ENCODE peak calls at places on chromosome 9, in seven cellular contexts. One of them, this sample, is unnamed.

GRCh38 chr9:100317706-100318105 is 35.0 kb downstream of the TEX10 start:
- DNase-seq in OCI-LY7: no peak
- DNase-seq in nephron progenitor cell: no peak
- DNase-seq in anterior cingulate cortex: no peak
- DNase-seq in adipocyte: peak
- DNase-seq in left ventricle myocardium inferior: no peak
- DNase-seq in brain pericyte: no peak
- DNase-seq in this sample: no peak

GRCh38 chr9:124079176-124079925 is 67.8 kb downstream of the LHX2 start:
- DNase-seq in OCI-LY7: no peak
- DNase-seq in anterior cingulate cortex: peak
- DNase-seq in adipocyte: peak
- DNase-seq in left ventricle myocardium inferior: no peak
- DNase-seq in brain pericyte: no peak
- DNase-seq in nephron progenitor cell: no peak
- DNase-seq in this sample: peak

GRCh38 chr9:98094316-98094715 is 24.7 kb downstream of the TRIM14 start:
- DNase-seq in adipocyte: no peak
- DNase-seq in OCI-LY7: no peak
- DNase-seq in nephron progenitor cell: no peak
- DNase-seq in left ventricle myocardium inferior: no peak
- DNase-seq in brain pericyte: no peak
- DNase-seq in anterior cingulate cortex: no peak
- DNase-seq in this sample: no peak

GRCh38 chr9:34993502-34994428 is 4.2 kb downstream of the DNAJB5 start:
- DNase-seq in OCI-LY7: no peak
- DNase-seq in adipocyte: peak
- DNase-seq in nephron progenitor cell: no peak
- DNase-seq in left ventricle myocardium inferior: peak
- DNase-seq in brain pericyte: no peak
- DNase-seq in anterior cingulate cortex: no peak
- DNase-seq in this sample: no peak

GRCh38 chr9:108272350-108272899 is 583.4 kb downstream of the ACTL7B start:
- DNase-seq in anterior cingulate cortex: peak
- DNase-seq in adipocyte: peak
- DNase-seq in brain pericyte: no peak
- DNase-seq in OCI-LY7: peak
- DNase-seq in left ventricle myocardium inferior: peak
- DNase-seq in nephron progenitor cell: peak
- DNase-seq in this sample: peak

GRCh38 chr9:137150485-137151060 is 11.6 kb downstream of the GRIN1 start:
- DNase-seq in brain pericyte: no peak
- DNase-seq in anterior cingulate cortex: no peak
- DNase-seq in nephron progenitor cell: no peak
- DNase-seq in OCI-LY7: peak
- DNase-seq in left ventricle myocardium inferior: no peak
- DNase-seq in adipocyte: no peak
- DNase-seq in this sample: peak

GRCh38 chr9:121754655-121755436 is 103.4 kb downstream of the DAB2IP start:
- DNase-seq in nephron progenitor cell: no peak
- DNase-seq in OCI-LY7: no peak
- DNase-seq in adipocyte: no peak
- DNase-seq in left ventricle myocardium inferior: no peak
- DNase-seq in anterior cingulate cortex: no peak
- DNase-seq in brain pericyte: no peak
- DNase-seq in this sample: no peak

GRCh38 chr9:133971121-133971951 is 20.8 kb downstream of the VAV2 start:
- DNase-seq in brain pericyte: no peak
- DNase-seq in left ventricle myocardium inferior: no peak
- DNase-seq in anterior cingulate cortex: no peak
- DNase-seq in OCI-LY7: no peak
- DNase-seq in nephron progenitor cell: peak
- DNase-seq in adipocyte: no peak
- DNase-seq in this sample: no peak

GRCh38 chr9:88523056-88523455 is 11.9 kb upstream of the NXNL2 start:
- DNase-seq in adipocyte: peak
- DNase-seq in nephron progenitor cell: no peak
- DNase-seq in brain pericyte: no peak
- DNase-seq in left ventricle myocardium inferior: no peak
- DNase-seq in anterior cingulate cortex: no peak
- DNase-seq in OCI-LY7: no peak
- DNase-seq in this sample: peak

GRCh38 chr9:104927912-104928740 is at the start of gene ABCA1:
- DNase-seq in nephron progenitor cell: peak
- DNase-seq in OCI-LY7: peak
- DNase-seq in brain pericyte: no peak
- DNase-seq in anterior cingulate cortex: peak
- DNase-seq in adipocyte: peak
- DNase-seq in left ventricle myocardium inferior: peak
- DNase-seq in this sample: peak

GRCh38 chr9:112547712-112548440 is 61.2 kb downstream of the KIAA1958 start:
- DNase-seq in nephron progenitor cell: no peak
- DNase-seq in brain pericyte: no peak
- DNase-seq in adipocyte: no peak
- DNase-seq in OCI-LY7: no peak
- DNase-seq in anterior cingulate cortex: no peak
- DNase-seq in left ventricle myocardium inferior: no peak
- DNase-seq in this sample: no peak

GRCh38 chr9:112753725-112754124 is 3.2 kb downstream of the SNX30 start:
- DNase-seq in adipocyte: peak
- DNase-seq in nephron progenitor cell: no peak
- DNase-seq in OCI-LY7: no peak
- DNase-seq in brain pericyte: no peak
- DNase-seq in left ventricle myocardium inferior: no peak
- DNase-seq in anterior cingulate cortex: no peak
- DNase-seq in this sample: peak

GRCh38 chr9:19162956-19163355 is 35.7 kb upstream of the PLIN2 start:
- DNase-seq in anterior cingulate cortex: no peak
- DNase-seq in left ventricle myocardium inferior: peak
- DNase-seq in brain pericyte: no peak
- DNase-seq in adipocyte: no peak
- DNase-seq in OCI-LY7: no peak
- DNase-seq in nephron progenitor cell: no peak
- DNase-seq in this sample: no peak

GRCh38 chr9:95817205-95817604 is 58.3 kb upstream of the ERCC6L2 start:
- DNase-seq in nephron progenitor cell: no peak
- DNase-seq in brain pericyte: no peak
- DNase-seq in anterior cingulate cortex: no peak
- DNase-seq in adipocyte: no peak
- DNase-seq in left ventricle myocardium inferior: no peak
- DNase-seq in OCI-LY7: no peak
- DNase-seq in this sample: no peak

GRCh38 chr9:132804576-132805295 is 73.3 kb downstream of the AK8 start:
- DNase-seq in left ventricle myocardium inferior: no peak
- DNase-seq in OCI-LY7: peak
- DNase-seq in anterior cingulate cortex: no peak
- DNase-seq in brain pericyte: no peak
- DNase-seq in adipocyte: no peak
- DNase-seq in nephron progenitor cell: peak
- DNase-seq in this sample: no peak

GRCh38 chr9:70352356-70352755 is 62.1 kb downstream of the KLF9 start:
- DNase-seq in nephron progenitor cell: no peak
- DNase-seq in left ventricle myocardium inferior: no peak
- DNase-seq in anterior cingulate cortex: no peak
- DNase-seq in adipocyte: peak
- DNase-seq in OCI-LY7: no peak
- DNase-seq in brain pericyte: no peak
- DNase-seq in this sample: no peak

GRCh38 chr9:93237535-93237934 is 53.6 kb downstream of the WNK2 start:
- DNase-seq in adipocyte: no peak
- DNase-seq in brain pericyte: no peak
- DNase-seq in OCI-LY7: no peak
- DNase-seq in nephron progenitor cell: no peak
- DNase-seq in left ventricle myocardium inferior: no peak
- DNase-seq in anterior cingulate cortex: no peak
- DNase-seq in this sample: no peak

GRCh38 chr9:5479994-5480694 is 29.8 kb downstream of the CD274 start:
- DNase-seq in nephron progenitor cell: no peak
- DNase-seq in OCI-LY7: no peak
- DNase-seq in anterior cingulate cortex: no peak
- DNase-seq in left ventricle myocardium inferior: no peak
- DNase-seq in adipocyte: no peak
- DNase-seq in brain pericyte: no peak
- DNase-seq in this sample: no peak

GRCh38 chr9:87464110-87464991 is 33.3 kb upstream of the DAPK1 start:
- DNase-seq in nephron progenitor cell: no peak
- DNase-seq in brain pericyte: no peak
- DNase-seq in anterior cingulate cortex: no peak
- DNase-seq in left ventricle myocardium inferior: no peak
- DNase-seq in adipocyte: peak
- DNase-seq in OCI-LY7: no peak
- DNase-seq in this sample: no peak

GRCh38 chr9:7570107-7570720 is 229.4 kb downstream of the DMAC1 start:
- DNase-seq in left ventricle myocardium inferior: no peak
- DNase-seq in nephron progenitor cell: peak
- DNase-seq in OCI-LY7: peak
- DNase-seq in brain pericyte: no peak
- DNase-seq in anterior cingulate cortex: no peak
- DNase-seq in adipocyte: peak
- DNase-seq in this sample: peak

GRCh38 chr9:86413966-86414880 is 60.0 kb upstream of the TUT7 start:
- DNase-seq in brain pericyte: no peak
- DNase-seq in nephron progenitor cell: no peak
- DNase-seq in anterior cingulate cortex: no peak
- DNase-seq in adipocyte: peak
- DNase-seq in left ventricle myocardium inferior: no peak
- DNase-seq in OCI-LY7: peak
- DNase-seq in this sample: peak

GRCh38 chr9:211036-211435 is 3.6 kb upstream of the DOCK8 start:
- DNase-seq in OCI-LY7: no peak
- DNase-seq in adipocyte: no peak
- DNase-seq in left ventricle myocardium inferior: no peak
- DNase-seq in anterior cingulate cortex: no peak
- DNase-seq in nephron progenitor cell: no peak
- DNase-seq in brain pericyte: no peak
- DNase-seq in this sample: no peak

GRCh38 chr9:129459550-129460322 is 161.2 kb downstream of the C9orf50 start:
- DNase-seq in adipocyte: no peak
- DNase-seq in brain pericyte: no peak
- DNase-seq in OCI-LY7: peak
- DNase-seq in left ventricle myocardium inferior: no peak
- DNase-seq in anterior cingulate cortex: no peak
- DNase-seq in nephron progenitor cell: no peak
- DNase-seq in this sample: no peak

GRCh38 chr9:3173374-3173773 is 329.5 kb upstream of the PUM3 start:
- DNase-seq in anterior cingulate cortex: no peak
- DNase-seq in OCI-LY7: no peak
- DNase-seq in adipocyte: no peak
- DNase-seq in nephron progenitor cell: no peak
- DNase-seq in left ventricle myocardium inferior: no peak
- DNase-seq in brain pericyte: no peak
- DNase-seq in this sample: no peak

GRCh38 chr9:111644195-111644772 is 13.2 kb downstream of the DNAJC25 start:
- DNase-seq in adipocyte: no peak
- DNase-seq in OCI-LY7: no peak
- DNase-seq in anterior cingulate cortex: no peak
- DNase-seq in left ventricle myocardium inferior: no peak
- DNase-seq in brain pericyte: no peak
- DNase-seq in nephron progenitor cell: no peak
- DNase-seq in this sample: no peak

GRCh38 chr9:122827759-122828090 is 663 bp downstream of the PDCL start:
- DNase-seq in left ventricle myocardium inferior: no peak
- DNase-seq in nephron progenitor cell: peak
- DNase-seq in anterior cingulate cortex: no peak
- DNase-seq in brain pericyte: no peak
- DNase-seq in adipocyte: peak
- DNase-seq in OCI-LY7: peak
- DNase-seq in this sample: peak

GRCh38 chr9:36903541-36904435 is 130.3 kb downstream of the PAX5 start:
- DNase-seq in adipocyte: no peak
- DNase-seq in anterior cingulate cortex: no peak
- DNase-seq in OCI-LY7: no peak
- DNase-seq in left ventricle myocardium inferior: no peak
- DNase-seq in nephron progenitor cell: no peak
- DNase-seq in brain pericyte: no peak
- DNase-seq in this sample: peak

This sample was measured in SW480.